ENCODE peak calls at places on chromosomes 2 and 18, in eight cellular contexts. One of them, this sample, is unnamed.

GRCh38 chr18:32424696-32425095 is 46.0 kb downstream of the GAREM1 start:
- DNase-seq in brain microvascular endothelial cell: no peak
- DNase-seq in GM12865: no peak
- DNase-seq in upper lobe of right lung: no peak
- DNase-seq in SK-N-SH: no peak
- DNase-seq in NB4: no peak
- DNase-seq in fibroblast of lung: peak; percentile 7
- DNase-seq in PC-3: no peak
- DNase-seq in this sample: no peak

GRCh38 chr2:168015274-168015953 is 232.0 kb downstream of the STK39 start:
- DNase-seq in upper lobe of right lung: no peak
- DNase-seq in fibroblast of lung: no peak
- DNase-seq in brain microvascular endothelial cell: no peak
- DNase-seq in NB4: no peak
- DNase-seq in PC-3: no peak
- DNase-seq in GM12865: no peak
- DNase-seq in SK-N-SH: peak; percentile 56
- DNase-seq in this sample: no peak

GRCh38 chr18:32010124-32010745 is 8.4 kb upstream of the RNF125 start:
- DNase-seq in upper lobe of right lung: no peak
- DNase-seq in GM12865: no peak
- DNase-seq in brain microvascular endothelial cell: no peak
- DNase-seq in NB4: peak; percentile 23
- DNase-seq in SK-N-SH: no peak
- DNase-seq in fibroblast of lung: no peak
- DNase-seq in PC-3: peak; percentile 4
- DNase-seq in this sample: no peak

GRCh38 chr2:68796306-68796905 is 61.8 kb downstream of the ARHGAP25 start:
- DNase-seq in SK-N-SH: no peak
- DNase-seq in upper lobe of right lung: no peak
- DNase-seq in NB4: peak; percentile 82
- DNase-seq in GM12865: peak; percentile 41
- DNase-seq in brain microvascular endothelial cell: no peak
- DNase-seq in fibroblast of lung: no peak
- DNase-seq in PC-3: peak; percentile 30
- DNase-seq in this sample: no peak

GRCh38 chr2:239277401-239278085 is 123.3 kb downstream of the HDAC4 start:
- DNase-seq in PC-3: no peak
- DNase-seq in brain microvascular endothelial cell: no peak
- DNase-seq in fibroblast of lung: no peak
- DNase-seq in NB4: no peak
- DNase-seq in GM12865: no peak
- DNase-seq in upper lobe of right lung: peak; percentile 53
- DNase-seq in SK-N-SH: no peak
- DNase-seq in this sample: no peak

GRCh38 chr18:9335255-9336045 is 877 bp downstream of the TWSG1 start:
- DNase-seq in SK-N-SH: no peak
- DNase-seq in PC-3: peak; percentile 18
- DNase-seq in upper lobe of right lung: no peak
- DNase-seq in brain microvascular endothelial cell: no peak
- DNase-seq in NB4: peak; percentile 60
- DNase-seq in GM12865: no peak
- DNase-seq in fibroblast of lung: peak; percentile 35
- DNase-seq in this sample: no peak

GRCh38 chr2:86413296-86414085 is 27.7 kb upstream of the KDM3A start:
- DNase-seq in NB4: no peak
- DNase-seq in upper lobe of right lung: no peak
- DNase-seq in brain microvascular endothelial cell: no peak
- DNase-seq in GM12865: no peak
- DNase-seq in fibroblast of lung: no peak
- DNase-seq in SK-N-SH: no peak
- DNase-seq in PC-3: no peak
- DNase-seq in this sample: no peak

GRCh38 chr2:207330912-207331311 is 165.2 kb upstream of the KLF7 start:
- DNase-seq in upper lobe of right lung: no peak
- DNase-seq in GM12865: peak; percentile 95
- DNase-seq in PC-3: peak; percentile 97
- DNase-seq in NB4: peak; percentile 65
- DNase-seq in brain microvascular endothelial cell: peak; percentile 96
- DNase-seq in SK-N-SH: no peak
- DNase-seq in fibroblast of lung: peak; percentile 97
- DNase-seq in this sample: no peak

GRCh38 chr2:27781496-27781895 is 10.0 kb downstream of the MRPL33 start:
- DNase-seq in fibroblast of lung: no peak
- DNase-seq in SK-N-SH: no peak
- DNase-seq in upper lobe of right lung: no peak
- DNase-seq in brain microvascular endothelial cell: no peak
- DNase-seq in PC-3: no peak
- DNase-seq in GM12865: no peak
- DNase-seq in NB4: no peak
- DNase-seq in this sample: no peak

GRCh38 chr2:215498411-215498810 is 62.5 kb upstream of the FN1 start:
- DNase-seq in upper lobe of right lung: no peak
- DNase-seq in SK-N-SH: no peak
- DNase-seq in fibroblast of lung: peak; percentile 78
- DNase-seq in PC-3: no peak
- DNase-seq in GM12865: no peak
- DNase-seq in NB4: no peak
- DNase-seq in brain microvascular endothelial cell: peak; percentile 73
- DNase-seq in this sample: peak; percentile 67

GRCh38 chr2:64371727-64372126 is 82.2 kb upstream of the LGALSL start:
- DNase-seq in upper lobe of right lung: no peak
- DNase-seq in NB4: no peak
- DNase-seq in fibroblast of lung: no peak
- DNase-seq in PC-3: peak; percentile 12
- DNase-seq in SK-N-SH: no peak
- DNase-seq in brain microvascular endothelial cell: no peak
- DNase-seq in GM12865: no peak
- DNase-seq in this sample: no peak

GRCh38 chr2:120679526-120679925 is 56.1 kb upstream of the GLI2 start:
- DNase-seq in SK-N-SH: no peak
- DNase-seq in brain microvascular endothelial cell: no peak
- DNase-seq in GM12865: no peak
- DNase-seq in NB4: no peak
- DNase-seq in PC-3: no peak
- DNase-seq in upper lobe of right lung: peak; percentile 46
- DNase-seq in fibroblast of lung: no peak
- DNase-seq in this sample: no peak

GRCh38 chr2:98458207-98458606 is 13.5 kb downstream of the INPP4A start:
- DNase-seq in NB4: peak; percentile 2
- DNase-seq in SK-N-SH: no peak
- DNase-seq in fibroblast of lung: peak; percentile 29
- DNase-seq in PC-3: no peak
- DNase-seq in GM12865: no peak
- DNase-seq in upper lobe of right lung: no peak
- DNase-seq in brain microvascular endothelial cell: peak; percentile 59
- DNase-seq in this sample: no peak

GRCh38 chr2:15965564-15966019 is 25.2 kb downstream of the MYCN start:
- DNase-seq in GM12865: no peak
- DNase-seq in upper lobe of right lung: no peak
- DNase-seq in PC-3: no peak
- DNase-seq in SK-N-SH: no peak
- DNase-seq in fibroblast of lung: no peak
- DNase-seq in brain microvascular endothelial cell: no peak
- DNase-seq in NB4: no peak
- DNase-seq in this sample: no peak

GRCh38 chr2:68726608-68727367 is 7.8 kb upstream of the ARHGAP25 start:
- DNase-seq in upper lobe of right lung: no peak
- DNase-seq in fibroblast of lung: peak; percentile 80
- DNase-seq in PC-3: peak; percentile 42
- DNase-seq in SK-N-SH: no peak
- DNase-seq in GM12865: peak; percentile 93
- DNase-seq in brain microvascular endothelial cell: no peak
- DNase-seq in NB4: peak; percentile 94
- DNase-seq in this sample: no peak

GRCh38 chr2:232999354-232999753 is 13.7 kb downstream of the NGEF start:
- DNase-seq in upper lobe of right lung: peak; percentile 49
- DNase-seq in fibroblast of lung: no peak
- DNase-seq in PC-3: no peak
- DNase-seq in GM12865: peak; percentile 9
- DNase-seq in NB4: peak; percentile 18
- DNase-seq in SK-N-SH: peak; percentile 46
- DNase-seq in brain microvascular endothelial cell: no peak
- DNase-seq in this sample: no peak

DNA sequence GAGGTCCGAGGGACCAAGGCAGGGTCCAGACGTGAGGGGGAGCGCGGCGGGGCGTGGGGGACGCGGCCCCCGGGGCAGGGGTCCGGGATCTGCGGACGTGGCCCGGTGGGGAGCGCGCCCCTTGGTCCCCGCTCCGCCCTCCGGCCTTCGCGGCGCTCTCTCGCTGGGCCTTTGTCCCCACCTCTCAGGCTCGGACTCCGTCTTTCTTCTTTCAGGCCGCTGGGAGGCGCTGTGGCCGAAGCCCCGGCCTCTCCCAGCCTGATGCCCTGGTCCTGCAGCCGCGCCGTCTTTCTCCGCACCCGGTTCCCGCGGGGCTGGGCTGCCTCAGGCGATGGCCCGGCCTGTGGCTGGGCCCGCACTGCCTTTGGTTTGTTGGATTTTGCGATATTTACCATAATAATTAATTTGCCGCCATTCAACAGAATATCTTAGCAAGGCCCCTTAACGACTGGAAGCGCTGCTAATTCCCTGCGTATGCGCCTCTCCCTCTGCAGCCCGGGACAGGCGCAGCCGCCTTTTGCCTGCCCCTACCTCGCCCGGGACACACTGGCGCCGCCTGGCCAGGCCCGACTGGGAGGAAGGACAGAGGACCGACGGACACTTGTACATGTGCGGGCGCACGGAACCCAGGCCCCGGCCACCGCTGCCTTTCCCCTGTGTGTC is 10.8 kb downstream of the SIX3 start:
- DNase-seq in upper lobe of right lung: no peak
- DNase-seq in PC-3: peak; percentile 43
- DNase-seq in brain microvascular endothelial cell: peak; percentile 47
- DNase-seq in NB4: peak; percentile 83
- DNase-seq in fibroblast of lung: peak; percentile 58
- DNase-seq in SK-N-SH: peak; percentile 76
- DNase-seq in GM12865: peak; percentile 70
- DNase-seq in this sample: no peak
- TF ChIP-seq CTCF in upper lobe of right lung: peak; percentile 55
- TF ChIP-seq CTCF in PC-3: peak; percentile 70
- TF ChIP-seq CTCF in brain microvascular endothelial cell: peak; percentile 82
- TF ChIP-seq CTCF in NB4: peak; percentile 74
- TF ChIP-seq CTCF in fibroblast of lung: peak; percentile 64
- TF ChIP-seq CTCF in SK-N-SH: peak; percentile 34
- TF ChIP-seq CTCF in GM12865: peak; percentile 80
- TF ChIP-seq CTCF in this sample: no peak

GRCh38 chr2:105791229-105791628 is 46.5 kb downstream of the NCK2 start:
- DNase-seq in upper lobe of right lung: no peak
- DNase-seq in NB4: no peak
- DNase-seq in brain microvascular endothelial cell: no peak
- DNase-seq in GM12865: no peak
- DNase-seq in PC-3: no peak
- DNase-seq in SK-N-SH: no peak
- DNase-seq in fibroblast of lung: no peak
- DNase-seq in this sample: no peak

GRCh38 chr2:105788670-105789290 is 44.1 kb downstream of the NCK2 start:
- DNase-seq in fibroblast of lung: peak; percentile 59
- DNase-seq in SK-N-SH: no peak
- DNase-seq in brain microvascular endothelial cell: peak; percentile 38
- DNase-seq in upper lobe of right lung: no peak
- DNase-seq in NB4: no peak
- DNase-seq in PC-3: no peak
- DNase-seq in GM12865: no peak
- DNase-seq in this sample: no peak

GRCh38 chr2:105792561-105792960 is 47.8 kb downstream of the NCK2 start:
- DNase-seq in PC-3: no peak
- DNase-seq in brain microvascular endothelial cell: no peak
- DNase-seq in GM12865: no peak
- DNase-seq in NB4: no peak
- DNase-seq in SK-N-SH: no peak
- DNase-seq in upper lobe of right lung: no peak
- DNase-seq in fibroblast of lung: no peak
- DNase-seq in this sample: no peak

GRCh38 chr2:105789745-105790466 is 45.2 kb downstream of the NCK2 start:
- DNase-seq in brain microvascular endothelial cell: peak; percentile 40
- DNase-seq in GM12865: peak; percentile 87
- DNase-seq in PC-3: peak; percentile 36
- DNase-seq in fibroblast of lung: peak; percentile 77
- DNase-seq in SK-N-SH: no peak
- DNase-seq in NB4: peak; percentile 95
- DNase-seq in upper lobe of right lung: no peak
- DNase-seq in this sample: no peak

GRCh38 chr2:105790467-105791118 is 45.9 kb downstream of the NCK2 start:
- DNase-seq in PC-3: peak; percentile 14
- DNase-seq in SK-N-SH: no peak
- DNase-seq in brain microvascular endothelial cell: no peak
- DNase-seq in upper lobe of right lung: no peak
- DNase-seq in GM12865: peak; percentile 39
- DNase-seq in fibroblast of lung: no peak
- DNase-seq in NB4: peak; percentile 60
- DNase-seq in this sample: no peak
- H3K4me3 ChIP-seq in PC-3: no peak overlapping the region
- H3K4me3 ChIP-seq in SK-N-SH: no peak overlapping the region
- H3K4me3 ChIP-seq in brain microvascular endothelial cell: no peak overlapping the region
- H3K4me3 ChIP-seq in upper lobe of right lung: no peak overlapping the region
- H3K4me3 ChIP-seq in GM12865: peak overlapping the region; percentile 16
- H3K4me3 ChIP-seq in fibroblast of lung: no peak overlapping the region
- H3K4me3 ChIP-seq in NB4: peak overlapping the region; percentile 48
- H3K4me3 ChIP-seq in this sample: no peak overlapping the region

GRCh38 chr18:44954256-44954655 is 273.6 kb downstream of the SETBP1 start:
- DNase-seq in SK-N-SH: no peak
- DNase-seq in brain microvascular endothelial cell: no peak
- DNase-seq in upper lobe of right lung: no peak
- DNase-seq in fibroblast of lung: no peak
- DNase-seq in GM12865: no peak
- DNase-seq in NB4: no peak
- DNase-seq in PC-3: no peak
- DNase-seq in this sample: no peak
- TF ChIP-seq CTCF in SK-N-SH: no peak
- TF ChIP-seq CTCF in brain microvascular endothelial cell: no peak
- TF ChIP-seq CTCF in upper lobe of right lung: no peak
- TF ChIP-seq CTCF in fibroblast of lung: no peak
- TF ChIP-seq CTCF in GM12865: no peak
- TF ChIP-seq CTCF in NB4: no peak
- TF ChIP-seq CTCF in PC-3: no peak
- TF ChIP-seq CTCF in this sample: no peak

GRCh38 chr2:161165266-161165665 is 5.0 kb downstream of the TANK start:
- DNase-seq in brain microvascular endothelial cell: no peak
- DNase-seq in upper lobe of right lung: no peak
- DNase-seq in PC-3: peak; percentile 6
- DNase-seq in SK-N-SH: no peak
- DNase-seq in fibroblast of lung: peak; percentile 83
- DNase-seq in GM12865: no peak
- DNase-seq in NB4: no peak
- DNase-seq in this sample: no peak

GRCh38 chr2:161165811-161166210 is 5.6 kb downstream of the TANK start:
- DNase-seq in brain microvascular endothelial cell: no peak
- DNase-seq in SK-N-SH: no peak
- DNase-seq in fibroblast of lung: no peak
- DNase-seq in PC-3: no peak
- DNase-seq in NB4: peak; percentile 79
- DNase-seq in upper lobe of right lung: no peak
- DNase-seq in GM12865: peak; percentile 74
- DNase-seq in this sample: no peak

GRCh38 chr2:161163438-161163837 is 3.2 kb downstream of the TANK start:
- DNase-seq in brain microvascular endothelial cell: no peak
- DNase-seq in SK-N-SH: no peak
- DNase-seq in GM12865: peak; percentile 29
- DNase-seq in fibroblast of lung: no peak
- DNase-seq in PC-3: no peak
- DNase-seq in upper lobe of right lung: no peak
- DNase-seq in NB4: no peak
- DNase-seq in this sample: no peak

GRCh38 chr2:161169335-161169734 is 9.1 kb downstream of the TANK start:
- DNase-seq in fibroblast of lung: no peak
- DNase-seq in brain microvascular endothelial cell: no peak
- DNase-seq in GM12865: no peak
- DNase-seq in PC-3: no peak
- DNase-seq in NB4: no peak
- DNase-seq in SK-N-SH: no peak
- DNase-seq in upper lobe of right lung: no peak
- DNase-seq in this sample: no peak

GRCh38 chr2:161166538-161167409 is 6.5 kb downstream of the TANK start:
- DNase-seq in GM12865: peak; percentile 94
- DNase-seq in PC-3: peak; percentile 58
- DNase-seq in brain microvascular endothelial cell: no peak
- DNase-seq in fibroblast of lung: peak; percentile 71
- DNase-seq in NB4: no peak
- DNase-seq in upper lobe of right lung: no peak
- DNase-seq in SK-N-SH: no peak
- DNase-seq in this sample: no peak
- H3K4me3 ChIP-seq in GM12865: peak overlapping the region; percentile 23
- H3K4me3 ChIP-seq in PC-3: no peak overlapping the region
- H3K4me3 ChIP-seq in brain microvascular endothelial cell: no peak overlapping the region
- H3K4me3 ChIP-seq in fibroblast of lung: no peak overlapping the region
- H3K4me3 ChIP-seq in NB4: no peak overlapping the region
- H3K4me3 ChIP-seq in upper lobe of right lung: no peak overlapping the region
- H3K4me3 ChIP-seq in SK-N-SH: no peak overlapping the region
- H3K4me3 ChIP-seq in this sample: no peak overlapping the region